ENCODE peak calls at places on chromosomes 12 and 14, in six cellular contexts. One of them, this sample, is unnamed.

GRCh38 chr12:120639771-120640721 is at the start of gene CABP1:
- DNase-seq in mucosa of descending colon: peak
- DNase-seq in astrocyte of the spinal cord: no peak
- DNase-seq in cardiac muscle cell: no peak
- DNase-seq in uterus: no peak
- DNase-seq in IMR-90: no peak
- DNase-seq in this sample: no peak

GRCh38 chr14:49962616-49963015 is 69.7 kb downstream of the ARF6 start:
- DNase-seq in uterus: no peak
- DNase-seq in IMR-90: no peak
- DNase-seq in mucosa of descending colon: peak
- DNase-seq in astrocyte of the spinal cord: no peak
- DNase-seq in cardiac muscle cell: no peak
- DNase-seq in this sample: no peak

GRCh38 chr14:93906341-93907329 is 20.5 kb upstream of the FAM181A start:
- DNase-seq in astrocyte of the spinal cord: peak
- DNase-seq in uterus: peak
- DNase-seq in IMR-90: peak
- DNase-seq in mucosa of descending colon: no peak
- DNase-seq in cardiac muscle cell: peak
- DNase-seq in this sample: peak

GRCh38 chr12:242496-242895 is 20.1 kb downstream of the SLC6A13 start:
- DNase-seq in mucosa of descending colon: no peak
- DNase-seq in astrocyte of the spinal cord: no peak
- DNase-seq in cardiac muscle cell: no peak
- DNase-seq in IMR-90: no peak
- DNase-seq in uterus: no peak
- DNase-seq in this sample: no peak

GRCh38 chr14:68756071-68756481 is 36.8 kb downstream of the ZFP36L1 start:
- DNase-seq in cardiac muscle cell: no peak
- DNase-seq in astrocyte of the spinal cord: no peak
- DNase-seq in IMR-90: no peak
- DNase-seq in mucosa of descending colon: no peak
- DNase-seq in uterus: no peak
- DNase-seq in this sample: no peak

GRCh38 chr12:3302406-3303041 is 188.5 kb upstream of the PRMT8 start:
- DNase-seq in IMR-90: no peak
- DNase-seq in astrocyte of the spinal cord: no peak
- DNase-seq in cardiac muscle cell: no peak
- DNase-seq in mucosa of descending colon: no peak
- DNase-seq in uterus: no peak
- DNase-seq in this sample: no peak

GRCh38 chr12:6950401-6950801 is 755 bp upstream of the PTPN6 start:
- DNase-seq in uterus: no peak
- DNase-seq in IMR-90: no peak
- DNase-seq in mucosa of descending colon: peak
- DNase-seq in cardiac muscle cell: no peak
- DNase-seq in astrocyte of the spinal cord: no peak
- DNase-seq in this sample: no peak

GRCh38 chr12:25155031-25155576 is 39.9 kb downstream of the DNAI7 start:
- DNase-seq in uterus: no peak
- DNase-seq in mucosa of descending colon: no peak
- DNase-seq in IMR-90: peak
- DNase-seq in cardiac muscle cell: peak
- DNase-seq in astrocyte of the spinal cord: peak
- DNase-seq in this sample: no peak

GRCh38 chr14:105945891-105946290 is 419.5 kb downstream of the TMEM121 start:
- DNase-seq in IMR-90: no peak
- DNase-seq in astrocyte of the spinal cord: no peak
- DNase-seq in mucosa of descending colon: no peak
- DNase-seq in uterus: no peak
- DNase-seq in cardiac muscle cell: no peak
- DNase-seq in this sample: no peak

GRCh38 chr12:34391771-34392581 is 369.7 kb downstream of the ALG10 start:
- DNase-seq in uterus: no peak
- DNase-seq in mucosa of descending colon: peak
- DNase-seq in cardiac muscle cell: no peak
- DNase-seq in IMR-90: no peak
- DNase-seq in astrocyte of the spinal cord: no peak
- DNase-seq in this sample: no peak

GRCh38 chr12:54432815-54433164 is 13.7 kb upstream of the ITGA5 start:
- DNase-seq in mucosa of descending colon: no peak
- DNase-seq in cardiac muscle cell: no peak
- DNase-seq in astrocyte of the spinal cord: no peak
- DNase-seq in IMR-90: no peak
- DNase-seq in uterus: no peak
- DNase-seq in this sample: no peak

GRCh38 chr12:89450922-89451321 is 73.7 kb downstream of the GALNT4 start:
- DNase-seq in astrocyte of the spinal cord: peak
- DNase-seq in uterus: no peak
- DNase-seq in cardiac muscle cell: peak
- DNase-seq in mucosa of descending colon: no peak
- DNase-seq in IMR-90: peak
- DNase-seq in this sample: no peak

GRCh38 chr14:58884442-58884841 is 246.7 kb downstream of the DACT1 start:
- DNase-seq in cardiac muscle cell: no peak
- DNase-seq in uterus: no peak
- DNase-seq in IMR-90: no peak
- DNase-seq in astrocyte of the spinal cord: no peak
- DNase-seq in mucosa of descending colon: no peak
- DNase-seq in this sample: no peak

GRCh38 chr12:124633954-124634352 is 66.5 kb upstream of the NCOR2 start:
- DNase-seq in mucosa of descending colon: peak
- DNase-seq in IMR-90: no peak
- DNase-seq in cardiac muscle cell: no peak
- DNase-seq in astrocyte of the spinal cord: no peak
- DNase-seq in uterus: no peak
- DNase-seq in this sample: no peak

GRCh38 chr14:22549981-22550670 is 38.9 kb downstream of the DAD1 start:
- DNase-seq in mucosa of descending colon: no peak
- DNase-seq in cardiac muscle cell: peak
- DNase-seq in IMR-90: peak
- DNase-seq in uterus: no peak
- DNase-seq in astrocyte of the spinal cord: peak
- DNase-seq in this sample: no peak

GRCh38 chr12:64824500-64825142 is at the start of gene TBC1D30:
- DNase-seq in cardiac muscle cell: peak
- DNase-seq in uterus: peak
- DNase-seq in mucosa of descending colon: peak
- DNase-seq in IMR-90: peak
- DNase-seq in astrocyte of the spinal cord: peak
- DNase-seq in this sample: no peak

GRCh38 chr12:124698998-124699305 is 131.5 kb upstream of the NCOR2 start:
- DNase-seq in cardiac muscle cell: no peak
- DNase-seq in uterus: no peak
- DNase-seq in astrocyte of the spinal cord: no peak
- DNase-seq in mucosa of descending colon: no peak
- DNase-seq in IMR-90: no peak
- DNase-seq in this sample: no peak

GRCh38 chr12:108477055-108477880 is 37.8 kb upstream of the FICD start:
- DNase-seq in IMR-90: no peak
- DNase-seq in astrocyte of the spinal cord: no peak
- DNase-seq in cardiac muscle cell: no peak
- DNase-seq in mucosa of descending colon: no peak
- DNase-seq in uterus: no peak
- DNase-seq in this sample: no peak

GRCh38 chr12:29278673-29279420 is 102.1 kb downstream of the ERGIC2 start:
- DNase-seq in uterus: no peak
- DNase-seq in astrocyte of the spinal cord: no peak
- DNase-seq in IMR-90: no peak
- DNase-seq in mucosa of descending colon: no peak
- DNase-seq in cardiac muscle cell: no peak
- DNase-seq in this sample: no peak

GRCh38 chr12:75954076-75954475 is 77.5 kb downstream of the PHLDA1 start:
- DNase-seq in uterus: no peak
- DNase-seq in astrocyte of the spinal cord: peak
- DNase-seq in cardiac muscle cell: peak
- DNase-seq in mucosa of descending colon: no peak
- DNase-seq in IMR-90: peak
- DNase-seq in this sample: no peak

GRCh38 chr12:122072031-122072970 is 6.3 kb upstream of the MLXIP start:
- DNase-seq in IMR-90: peak
- DNase-seq in uterus: peak
- DNase-seq in cardiac muscle cell: peak
- DNase-seq in mucosa of descending colon: peak
- DNase-seq in astrocyte of the spinal cord: peak
- DNase-seq in this sample: peak

GRCh38 chr12:88854260-88854659 is 274.0 kb upstream of the KITLG start:
- DNase-seq in astrocyte of the spinal cord: peak
- DNase-seq in IMR-90: peak
- DNase-seq in mucosa of descending colon: no peak
- DNase-seq in uterus: no peak
- DNase-seq in cardiac muscle cell: peak
- DNase-seq in this sample: no peak

GRCh38 chr12:90695415-90695814 is 259.6 kb downstream of the CCER1 start:
- DNase-seq in IMR-90: peak
- DNase-seq in astrocyte of the spinal cord: peak
- DNase-seq in uterus: no peak
- DNase-seq in cardiac muscle cell: peak
- DNase-seq in mucosa of descending colon: no peak
- DNase-seq in this sample: no peak

DNA sequence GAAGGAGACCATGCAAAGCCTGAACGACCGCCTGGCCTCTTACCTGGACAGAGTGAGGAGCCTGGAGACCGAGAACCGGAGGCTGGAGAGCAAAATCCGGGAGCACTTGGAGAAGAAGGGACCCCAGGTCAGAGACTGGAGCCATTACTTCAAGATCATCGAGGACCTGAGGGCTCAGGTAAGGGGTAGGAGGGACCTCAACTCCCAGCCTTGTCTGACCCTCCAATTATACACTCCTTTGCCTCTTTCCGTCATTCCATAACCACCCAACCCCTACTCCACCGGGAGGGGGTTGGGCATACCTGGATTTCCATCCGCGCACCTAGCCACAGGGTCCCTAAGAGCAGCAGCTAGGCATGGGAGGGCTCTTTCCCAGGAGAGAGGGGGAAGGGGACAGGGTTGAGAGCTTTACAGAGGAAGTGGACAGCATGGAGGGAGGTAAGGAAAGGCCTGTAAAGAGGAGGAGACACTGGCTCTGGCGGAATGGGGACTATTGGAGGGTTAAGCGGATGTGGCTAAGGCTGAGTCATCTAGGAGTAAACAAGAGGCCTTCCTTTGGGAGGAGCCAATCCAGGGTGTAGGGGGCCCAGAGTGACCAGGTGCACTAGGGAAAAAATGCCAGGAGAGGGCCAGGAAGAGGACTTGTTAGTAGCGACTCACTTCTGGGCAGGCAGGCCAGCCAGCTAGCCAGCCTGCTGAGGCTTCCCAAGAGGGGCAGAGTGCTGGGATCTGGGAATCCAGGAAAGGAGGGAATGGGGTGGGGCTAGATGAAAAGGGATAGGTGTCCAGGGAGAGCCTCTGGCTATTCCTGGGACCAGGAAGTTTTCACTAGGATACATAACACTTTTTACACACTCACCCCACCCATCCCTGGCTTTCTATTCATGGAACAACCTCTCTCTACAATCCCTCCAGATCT is 754 bp downstream of the KRT18 start:
- DNase-seq in mucosa of descending colon: peak
- DNase-seq in IMR-90: peak
- DNase-seq in cardiac muscle cell: peak
- DNase-seq in uterus: no peak
- DNase-seq in astrocyte of the spinal cord: peak
- DNase-seq in this sample: no peak
- H3K4me3 ChIP-seq in mucosa of descending colon: peak
- H3K4me3 ChIP-seq in IMR-90: peak
- H3K4me3 ChIP-seq in cardiac muscle cell: peak
- H3K4me3 ChIP-seq in uterus: peak
- H3K4me3 ChIP-seq in astrocyte of the spinal cord: peak
- H3K4me3 ChIP-seq in this sample: peak

GRCh38 chr14:63726499-63726898 is 1.4 kb downstream of the SGPP1 start:
- DNase-seq in IMR-90: no peak
- DNase-seq in uterus: no peak
- DNase-seq in cardiac muscle cell: no peak
- DNase-seq in mucosa of descending colon: no peak
- DNase-seq in astrocyte of the spinal cord: peak
- DNase-seq in this sample: no peak
- H3K4me3 ChIP-seq in IMR-90: peak
- H3K4me3 ChIP-seq in uterus: peak
- H3K4me3 ChIP-seq in cardiac muscle cell: peak
- H3K4me3 ChIP-seq in mucosa of descending colon: peak
- H3K4me3 ChIP-seq in astrocyte of the spinal cord: peak
- H3K4me3 ChIP-seq in this sample: peak

DNA sequence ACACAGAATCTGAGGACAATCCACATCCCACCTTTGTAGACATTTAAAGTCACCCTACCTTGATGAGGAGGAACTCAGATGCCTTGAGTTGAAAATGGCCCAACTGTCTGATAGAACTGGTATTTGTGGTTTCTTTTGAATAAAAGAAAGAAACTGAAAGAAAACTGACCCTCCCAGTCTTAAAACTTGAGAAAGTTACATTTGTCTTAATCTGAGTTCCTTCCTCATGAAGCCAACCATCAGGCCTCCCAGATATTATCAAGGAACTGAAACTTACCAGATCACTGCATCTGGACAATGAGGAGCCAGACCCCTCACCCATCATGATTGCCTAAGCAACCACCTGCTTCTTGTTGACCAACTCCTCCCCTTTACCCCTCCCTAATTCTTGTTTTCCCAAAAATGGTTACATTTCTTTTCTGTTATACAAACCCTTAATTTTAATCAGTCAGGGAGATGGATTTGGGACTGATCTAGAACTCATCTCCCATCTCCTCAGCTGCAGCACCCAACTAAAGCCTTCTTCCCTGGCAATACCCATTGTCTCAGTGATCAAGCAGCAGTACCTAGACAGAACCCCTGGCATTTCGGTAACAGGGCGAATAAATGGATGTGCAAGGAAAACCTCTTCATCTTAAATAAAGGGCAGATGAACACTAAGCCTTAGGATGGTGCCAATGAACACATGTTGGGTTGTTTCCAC is 72.0 kb upstream of the RESF1 start:
- DNase-seq in astrocyte of the spinal cord: no peak
- DNase-seq in cardiac muscle cell: no peak
- DNase-seq in uterus: no peak
- DNase-seq in IMR-90: no peak
- DNase-seq in mucosa of descending colon: no peak
- DNase-seq in this sample: peak
- H3K4me3 ChIP-seq in astrocyte of the spinal cord: no peak
- H3K4me3 ChIP-seq in cardiac muscle cell: no peak
- H3K4me3 ChIP-seq in uterus: no peak
- H3K4me3 ChIP-seq in IMR-90: no peak
- H3K4me3 ChIP-seq in mucosa of descending colon: no peak
- H3K4me3 ChIP-seq in this sample: no peak

DNA sequence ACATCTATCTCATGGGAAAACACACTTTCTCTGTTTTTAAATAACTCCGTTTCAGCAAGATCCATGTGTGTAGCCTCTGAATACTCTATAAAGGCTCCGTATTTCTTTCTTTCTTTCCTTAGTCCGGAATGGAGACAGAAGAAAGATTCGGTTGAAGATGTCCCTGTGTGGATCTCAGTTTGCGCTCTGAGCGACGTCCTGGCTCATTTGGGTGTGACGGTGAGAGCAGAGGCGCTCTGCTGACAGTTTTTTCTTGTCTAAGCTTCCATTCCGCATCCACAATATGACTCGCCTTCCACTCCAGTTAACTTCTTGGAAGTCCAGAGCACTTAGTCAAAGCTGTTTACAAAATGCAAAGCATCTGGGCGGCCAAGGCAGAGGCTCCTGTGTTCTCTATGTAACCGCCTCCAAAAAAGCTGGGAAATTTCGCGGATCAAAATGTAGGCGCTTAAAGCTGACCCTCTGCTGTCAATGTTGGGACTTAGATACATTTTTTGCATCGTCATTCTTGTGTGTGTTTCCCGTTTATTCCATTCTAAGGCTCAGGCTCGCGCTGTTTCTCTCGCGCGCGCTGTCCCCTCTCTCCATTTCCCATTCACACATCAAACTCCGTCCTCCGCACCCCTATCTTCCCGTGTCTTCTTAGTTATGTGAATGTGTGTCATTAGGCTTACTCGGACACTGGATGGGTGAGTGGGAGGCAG is 910 bp upstream of the FLRT2 start:
- DNase-seq in IMR-90: peak
- DNase-seq in astrocyte of the spinal cord: peak
- DNase-seq in mucosa of descending colon: no peak
- DNase-seq in uterus: no peak
- DNase-seq in cardiac muscle cell: peak
- DNase-seq in this sample: no peak
- H3K4me3 ChIP-seq in IMR-90: peak
- H3K4me3 ChIP-seq in astrocyte of the spinal cord: peak
- H3K4me3 ChIP-seq in mucosa of descending colon: no peak
- H3K4me3 ChIP-seq in uterus: peak
- H3K4me3 ChIP-seq in cardiac muscle cell: peak
- H3K4me3 ChIP-seq in this sample: peak

This sample was measured in tibial nerve.